ENCODE peak calls at places on chromosome 4, in five cellular contexts. U, P, O, E and B are unnamed samples. For H3K4me1, the result is how much of the 10 kb centered on the place peaks cover.

GRCh38 chr4:129323630-129324029 is 227.7 kb downstream of the C4orf33 start:
- DNase-seq in U (no peak), P (no peak), O (no peak), E (no peak), B (no peak)

GRCh38 chr4:19693949-19694597 is 557.6 kb upstream of the SLIT2 start:
- DNase-seq in U (no peak), P (peak), O (no peak), E (no peak), B (no peak)

GRCh38 chr4:98283219-98284199 is 22.3 kb downstream of the RAP1GDS1 start:
- DNase-seq in U (no peak), P (no peak), O (no peak), E (peak), B (no peak)

GRCh38 chr4:177489847-177490246 is 47.6 kb upstream of the AGA start:
- DNase-seq in U (no peak), P (no peak), O (no peak), E (no peak), B (no peak)

GRCh38 chr4:2825740-2826139 is 17.9 kb upstream of the ADD1 start:
- DNase-seq in U (no peak), P (no peak), O (no peak), E (no peak), B (no peak)

GRCh38 chr4:78227411-78228057 is 170.4 kb downstream of the FRAS1 start:
- DNase-seq in U (no peak), P (no peak), O (no peak), E (no peak), B (no peak)

GRCh38 chr4:11669156-11669555 is 240.5 kb upstream of the HS3ST1 start:
- DNase-seq in U (no peak), P (no peak), O (no peak), E (peak), B (no peak)

GRCh38 chr4:174794706-174795105 is 34.3 kb downstream of the GLRA3 start:
- DNase-seq in U (no peak), P (no peak), O (no peak), E (peak), B (no peak)

GRCh38 chr4:15855804-15856475 is 77.8 kb downstream of the CD38 start:
- DNase-seq in U (no peak), P (peak), O (no peak), E (no peak), B (no peak)

GRCh38 chr4:142596121-142596520 is 250.0 kb downstream of the INPP4B start:
- DNase-seq in U (no peak), P (no peak), O (no peak), E (no peak), B (no peak)

GRCh38 chr4:172986114-172986513 is 182.5 kb upstream of the GALNT7 start:
- DNase-seq in U (no peak), P (no peak), O (no peak), E (no peak), B (no peak)

GRCh38 chr4:23238848-23239247 is 546.1 kb downstream of the GBA3 start:
- DNase-seq in U (no peak), P (no peak), O (no peak), E (no peak), B (no peak)

GRCh38 chr4:152970102-152970820 is 34.1 kb downstream of the FHDC1 start:
- DNase-seq in U (no peak), P (peak), O (no peak), E (peak), B (no peak)

GRCh38 chr4:109996531-109996930 is 83.8 kb downstream of the EGF start:
- DNase-seq in U (no peak), P (no peak), O (no peak), E (no peak), B (no peak)

GRCh38 chr4:96295143-96295763 is 455.4 kb downstream of the PDHA2 start:
- DNase-seq in U (no peak), P (no peak), O (no peak), E (no peak), B (no peak)

GRCh38 chr4:102620697-102621497 is 119.7 kb downstream of the NFKB1 start:
- DNase-seq in U (no peak), P (peak), O (peak), E (peak), B (no peak)

GRCh38 chr4:96063639-96064038 is 223.7 kb downstream of the PDHA2 start:
- DNase-seq in U (no peak), P (no peak), O (no peak), E (no peak), B (no peak)

GRCh38 chr4:186161138-186161537 is 30.2 kb upstream of the CYP4V2 start:
- DNase-seq in U (no peak), P (no peak), O (no peak), E (no peak), B (no peak)

GRCh38 chr4:186159613-186160012 is 31.8 kb upstream of the CYP4V2 start:
- DNase-seq in U (no peak), P (no peak), O (no peak), E (no peak), B (no peak)

GRCh38 chr4:186158966-186159365 is 32.4 kb upstream of the CYP4V2 start:
- DNase-seq in U (no peak), P (no peak), O (no peak), E (no peak), B (no peak)

DNA sequence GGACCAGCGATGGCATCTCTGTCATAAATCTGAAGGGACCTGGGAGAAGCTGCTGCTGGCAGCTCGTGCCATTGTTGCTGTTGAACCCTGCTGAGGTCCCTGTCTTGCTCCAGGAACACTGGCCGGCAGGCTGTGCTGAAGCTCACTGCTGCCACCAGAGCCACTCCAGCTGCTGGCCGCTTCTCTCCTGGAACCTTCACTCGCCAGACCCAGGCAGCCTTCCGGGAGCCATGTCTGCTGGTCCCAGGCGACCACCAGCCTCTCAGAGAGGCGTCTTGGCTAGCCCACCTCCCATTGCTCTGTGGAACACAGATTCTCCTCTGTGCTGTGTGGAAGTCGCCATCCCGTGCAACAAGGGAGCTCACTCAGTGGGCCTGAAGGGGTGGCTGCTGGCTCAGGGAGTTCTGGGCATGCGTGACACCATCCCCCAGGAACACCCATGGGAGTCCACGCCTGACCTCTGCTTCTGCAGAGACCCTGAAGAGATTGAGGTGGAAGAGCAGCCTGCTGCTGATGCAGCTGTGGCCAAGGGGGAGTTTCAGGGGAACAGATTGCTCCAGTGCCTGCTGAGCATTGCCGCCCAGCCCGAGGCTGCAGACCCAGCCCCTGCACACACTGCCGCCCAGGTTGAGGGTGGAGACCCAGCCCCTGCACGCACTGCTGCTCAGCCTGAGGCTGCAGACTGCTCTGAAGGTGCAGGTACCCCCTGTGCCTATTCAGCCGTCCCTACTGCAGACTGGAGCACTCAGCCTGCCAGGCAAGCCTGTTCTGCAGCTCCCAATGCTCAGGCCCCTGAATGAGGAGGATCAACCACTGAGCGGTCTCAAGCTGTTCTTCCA is 33.1 kb upstream of the CYP4V2 start:
- DNase-seq in U (no peak), P (no peak), O (no peak), E (no peak), B (no peak)
- H3K4me1 ChIP-seq in U (under half), P (under half), O (under half), E (under half), B (under half)

GRCh38 chr4:169618986-169619385 is 1.4 kb upstream of the CLCN3 start:
- DNase-seq in U (no peak), P (no peak), O (no peak), E (no peak), B (no peak)
- H3K27ac ChIP-seq in U (peak), P (no peak), O (peak), E (no peak), B (no peak)

GRCh38 chr4:40733752-40734151 is 16.0 kb upstream of the NSUN7 start:
- DNase-seq in U (no peak), P (no peak), O (no peak), E (no peak), B (no peak)

GRCh38 chr4:40734497-40734896 is 15.3 kb upstream of the NSUN7 start:
- DNase-seq in U (no peak), P (no peak), O (no peak), E (no peak), B (no peak)

GRCh38 chr4:40737882-40738281 is 11.9 kb upstream of the NSUN7 start:
- DNase-seq in U (no peak), P (no peak), O (no peak), E (no peak), B (no peak)

GRCh38 chr4:40739347-40739746 is 10.4 kb upstream of the NSUN7 start:
- DNase-seq in U (no peak), P (no peak), O (no peak), E (no peak), B (no peak)

DNA sequence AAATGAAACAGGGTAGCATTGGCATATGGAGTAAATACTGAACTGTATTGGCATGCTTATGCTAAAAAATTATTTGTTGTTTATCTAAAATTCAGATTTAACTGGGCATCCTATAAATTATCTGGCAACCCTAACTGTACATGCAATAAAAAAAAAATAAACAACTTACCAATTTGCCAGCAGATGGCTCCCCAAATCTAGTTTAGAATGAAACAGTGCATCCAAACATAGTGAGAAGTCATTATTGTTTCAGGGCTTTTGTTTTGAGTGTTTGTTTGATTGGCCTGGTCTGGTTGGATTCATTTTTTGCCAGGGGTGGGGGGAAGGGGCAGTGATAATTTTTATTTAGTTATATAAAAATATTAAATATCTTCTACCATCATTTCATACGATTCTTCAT is 12.8 kb upstream of the NSUN7 start:
- DNase-seq in U (no peak), P (peak), O (peak), E (peak), B (no peak)
- TF ChIP-seq CTCF in U (no peak), P (peak), O (peak), E (peak), B (no peak)

GRCh38 chr4:107682306-107682705 is 37.7 kb downstream of the PAPSS1 start:
- DNase-seq in U (no peak), P (no peak), O (no peak), E (no peak), B (peak)
- H3K4me1 ChIP-seq in U (under half), P (under half), O (under half), E (under half), B (under half)

DNA sequence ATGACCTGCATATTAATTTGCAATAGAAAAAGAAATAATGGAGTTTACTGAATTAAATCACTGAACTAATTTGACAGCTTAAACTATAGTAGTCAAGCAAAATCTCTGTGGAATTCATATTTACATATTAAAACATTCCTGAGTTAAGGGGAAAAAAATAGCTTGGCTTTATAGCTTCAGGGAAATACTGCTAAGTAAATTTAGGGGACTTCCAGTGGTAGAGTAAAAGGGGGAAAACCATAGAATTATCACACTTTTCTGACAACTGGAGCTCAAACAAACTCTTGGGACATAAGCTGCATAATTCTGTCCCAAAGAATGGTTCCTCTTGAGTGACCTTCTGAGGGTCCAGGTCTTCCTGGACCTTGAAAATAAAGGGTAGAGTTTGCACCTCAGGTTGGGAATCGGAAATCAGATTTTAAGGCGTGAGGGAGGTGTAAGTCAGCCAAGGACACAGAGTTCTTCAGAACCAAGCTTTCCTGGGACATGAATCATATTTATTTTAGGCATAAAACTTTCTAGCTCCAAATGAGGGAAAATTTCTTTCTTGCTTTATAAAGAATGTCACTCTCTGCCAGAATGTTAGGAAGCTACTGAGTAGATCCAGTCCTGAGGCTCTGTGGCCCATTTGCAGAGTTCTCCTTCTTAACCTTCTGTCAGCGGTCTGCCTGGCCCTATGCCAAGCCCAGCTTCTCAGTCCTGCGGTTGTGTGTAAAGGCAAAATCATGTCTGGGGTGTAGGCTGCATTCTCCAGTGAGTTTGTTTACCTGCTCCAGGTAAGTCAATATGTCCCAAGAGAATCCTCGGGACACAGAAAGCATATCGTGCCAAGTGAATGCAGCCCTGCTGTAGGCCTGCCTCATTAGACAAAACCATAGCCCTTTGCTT is 28.9 kb upstream of the CCNI start:
- DNase-seq in U (peak), P (no peak), O (no peak), E (peak), B (peak)
- H3K27ac ChIP-seq in U (no peak), P (no peak), O (no peak), E (no peak), B (no peak)

GRCh38 chr4:48102303-48102702 is 31.7 kb downstream of the TXK start:
- DNase-seq in U (no peak), P (peak), O (no peak), E (peak), B (no peak)
- TF ChIP-seq CTCF in U (no peak), P (peak), O (peak), E (peak), B (no peak)